ENCODE peak calls at places on chromosomes 2 and 18, in five cellular contexts. One of them, this sample, is unnamed.
A peak's percentile ranks its signal among the peaks of the same experiment; 100 is the strongest.

GRCh38 chr2:120670371-120670770 is 65.3 kb upstream of the GLI2 start:
- DNase-seq in neural progenitor cell: no peak
- DNase-seq in endothelial cell of umbilical vein: no peak
- DNase-seq in fibroblast of lung: no peak
- DNase-seq in IMR-90: no peak
- DNase-seq in this sample: no peak

GRCh38 chr2:30310955-30311354 is 79.6 kb downstream of the LBH start:
- DNase-seq in IMR-90: no peak
- DNase-seq in neural progenitor cell: no peak
- DNase-seq in endothelial cell of umbilical vein: no peak
- DNase-seq in fibroblast of lung: no peak
- DNase-seq in this sample: no peak

GRCh38 chr2:72150961-72151356 is 3.3 kb upstream of the CYP26B1 start:
- DNase-seq in neural progenitor cell: no peak
- DNase-seq in endothelial cell of umbilical vein: no peak
- DNase-seq in IMR-90: no peak
- DNase-seq in fibroblast of lung: no peak
- DNase-seq in this sample: no peak

GRCh38 chr2:74001121-74001520 is 16.4 kb downstream of the TET3 start:
- DNase-seq in neural progenitor cell: no peak
- DNase-seq in fibroblast of lung: no peak
- DNase-seq in IMR-90: peak; percentile 50
- DNase-seq in endothelial cell of umbilical vein: no peak
- DNase-seq in this sample: no peak

GRCh38 chr2:25957743-25958142 is 24.6 kb downstream of the KIF3C start:
- DNase-seq in endothelial cell of umbilical vein: no peak
- DNase-seq in IMR-90: no peak
- DNase-seq in fibroblast of lung: no peak
- DNase-seq in neural progenitor cell: no peak
- DNase-seq in this sample: no peak

GRCh38 chr2:107932986-107933385 is 53.3 kb upstream of the SLC5A7 start:
- DNase-seq in endothelial cell of umbilical vein: no peak
- DNase-seq in fibroblast of lung: no peak
- DNase-seq in IMR-90: peak; percentile 8
- DNase-seq in neural progenitor cell: peak; percentile 32
- DNase-seq in this sample: peak; percentile 21

GRCh38 chr2:98461650-98462049 is 17.0 kb downstream of the INPP4A start:
- DNase-seq in IMR-90: no peak
- DNase-seq in endothelial cell of umbilical vein: no peak
- DNase-seq in fibroblast of lung: no peak
- DNase-seq in neural progenitor cell: no peak
- DNase-seq in this sample: no peak

GRCh38 chr2:147008481-147008880 is 836.3 kb upstream of the ACVR2A start:
- DNase-seq in IMR-90: no peak
- DNase-seq in neural progenitor cell: no peak
- DNase-seq in endothelial cell of umbilical vein: no peak
- DNase-seq in fibroblast of lung: peak; percentile 59
- DNase-seq in this sample: no peak

GRCh38 chr2:240129311-240129710 is 6.8 kb downstream of the COPS9 start:
- DNase-seq in IMR-90: no peak
- DNase-seq in neural progenitor cell: no peak
- DNase-seq in endothelial cell of umbilical vein: no peak
- DNase-seq in fibroblast of lung: no peak
- DNase-seq in this sample: no peak

GRCh38 chr2:15674637-15675455 is 83.2 kb downstream of the DDX1 start:
- DNase-seq in endothelial cell of umbilical vein: no peak
- DNase-seq in neural progenitor cell: no peak
- DNase-seq in fibroblast of lung: peak; percentile 22
- DNase-seq in IMR-90: no peak
- DNase-seq in this sample: peak; percentile 49

GRCh38 chr2:148552675-148553331 is 91.7 kb upstream of the EPC2 start:
- DNase-seq in endothelial cell of umbilical vein: peak; percentile 15
- DNase-seq in IMR-90: peak; percentile 22
- DNase-seq in neural progenitor cell: no peak
- DNase-seq in fibroblast of lung: no peak
- DNase-seq in this sample: no peak

GRCh38 chr2:207477896-207478295 is 51.9 kb upstream of the CREB1 start:
- DNase-seq in endothelial cell of umbilical vein: no peak
- DNase-seq in IMR-90: no peak
- DNase-seq in neural progenitor cell: no peak
- DNase-seq in fibroblast of lung: no peak
- DNase-seq in this sample: no peak

GRCh38 chr2:218162817-218163216 is 3.9 kb downstream of the CXCR1 start:
- DNase-seq in neural progenitor cell: no peak
- DNase-seq in endothelial cell of umbilical vein: no peak
- DNase-seq in fibroblast of lung: no peak
- DNase-seq in IMR-90: no peak
- DNase-seq in this sample: no peak

GRCh38 chr2:230893881-230894781 is 29.4 kb downstream of the ITM2C start:
- DNase-seq in IMR-90: no peak
- DNase-seq in endothelial cell of umbilical vein: no peak
- DNase-seq in neural progenitor cell: peak; percentile 33
- DNase-seq in fibroblast of lung: no peak
- DNase-seq in this sample: no peak

GRCh38 chr2:237895544-237896506 is 36.4 kb downstream of the RAMP1 start:
- DNase-seq in endothelial cell of umbilical vein: no peak
- DNase-seq in fibroblast of lung: peak; percentile 40
- DNase-seq in neural progenitor cell: no peak
- DNase-seq in IMR-90: no peak
- DNase-seq in this sample: peak; percentile 19

GRCh38 chr2:201059961-201060525 is 11.4 kb downstream of the HYCC2 start:
- DNase-seq in neural progenitor cell: no peak
- DNase-seq in endothelial cell of umbilical vein: no peak
- DNase-seq in fibroblast of lung: no peak
- DNase-seq in IMR-90: no peak
- DNase-seq in this sample: no peak

GRCh38 chr18:76444436-76445105 is 50.5 kb downstream of the ZNF516 start:
- DNase-seq in fibroblast of lung: no peak
- DNase-seq in IMR-90: no peak
- DNase-seq in endothelial cell of umbilical vein: no peak
- DNase-seq in neural progenitor cell: no peak
- DNase-seq in this sample: no peak

GRCh38 chr2:12856934-12857660 is 140.4 kb downstream of the TRIB2 start:
- DNase-seq in neural progenitor cell: no peak
- DNase-seq in endothelial cell of umbilical vein: peak; percentile 81
- DNase-seq in fibroblast of lung: peak; percentile 95
- DNase-seq in IMR-90: peak; percentile 75
- DNase-seq in this sample: no peak

GRCh38 chr18:63444567-63444966 is 22.3 kb upstream of the VPS4B start:
- DNase-seq in IMR-90: peak; percentile 72
- DNase-seq in endothelial cell of umbilical vein: no peak
- DNase-seq in neural progenitor cell: no peak
- DNase-seq in fibroblast of lung: peak; percentile 32
- DNase-seq in this sample: peak; percentile 24

GRCh38 chr2:50951416-50951815 is 80.5 kb downstream of the NRXN1 start:
- DNase-seq in neural progenitor cell: no peak
- DNase-seq in endothelial cell of umbilical vein: no peak
- DNase-seq in fibroblast of lung: peak; percentile 69
- DNase-seq in IMR-90: peak; percentile 26
- DNase-seq in this sample: no peak

GRCh38 chr2:96977631-96978195 is 8.7 kb downstream of the FAM178B start:
- DNase-seq in fibroblast of lung: peak; percentile 81
- DNase-seq in neural progenitor cell: peak; percentile 24
- DNase-seq in endothelial cell of umbilical vein: no peak
- DNase-seq in IMR-90: peak; percentile 79
- DNase-seq in this sample: peak; percentile 56

GRCh38 chr18:2104620-2105462 is 466.5 kb downstream of the METTL4 start:
- DNase-seq in neural progenitor cell: peak; percentile 61
- DNase-seq in fibroblast of lung: peak; percentile 20
- DNase-seq in IMR-90: peak; percentile 24
- DNase-seq in endothelial cell of umbilical vein: peak; percentile 58
- DNase-seq in this sample: peak; percentile 56

GRCh38 chr2:119088416-119088815 is 70.1 kb downstream of the C1QL2 start:
- DNase-seq in neural progenitor cell: no peak
- DNase-seq in endothelial cell of umbilical vein: no peak
- DNase-seq in IMR-90: no peak
- DNase-seq in fibroblast of lung: no peak
- DNase-seq in this sample: no peak

GRCh38 chr2:201858781-201859180 is 52.4 kb downstream of the CDK15 start:
- DNase-seq in IMR-90: peak; percentile 57
- DNase-seq in fibroblast of lung: peak; percentile 94
- DNase-seq in endothelial cell of umbilical vein: peak; percentile 58
- DNase-seq in neural progenitor cell: peak; percentile 86
- DNase-seq in this sample: peak; percentile 35

GRCh38 chr2:149858214-149858613 is 270.6 kb upstream of the MMADHC start:
- DNase-seq in IMR-90: peak; percentile 70
- DNase-seq in neural progenitor cell: no peak
- DNase-seq in endothelial cell of umbilical vein: peak; percentile 23
- DNase-seq in fibroblast of lung: peak; percentile 47
- DNase-seq in this sample: no peak
- H3K4me2 ChIP-seq in IMR-90: peak overlapping the region; percentile 50
- H3K4me2 ChIP-seq in neural progenitor cell: no peak overlapping the region
- H3K4me2 ChIP-seq in endothelial cell of umbilical vein: no peak overlapping the region
- H3K4me2 ChIP-seq in fibroblast of lung: peak overlapping the region; percentile 59
- H3K4me2 ChIP-seq in this sample: no peak overlapping the region

DNA sequence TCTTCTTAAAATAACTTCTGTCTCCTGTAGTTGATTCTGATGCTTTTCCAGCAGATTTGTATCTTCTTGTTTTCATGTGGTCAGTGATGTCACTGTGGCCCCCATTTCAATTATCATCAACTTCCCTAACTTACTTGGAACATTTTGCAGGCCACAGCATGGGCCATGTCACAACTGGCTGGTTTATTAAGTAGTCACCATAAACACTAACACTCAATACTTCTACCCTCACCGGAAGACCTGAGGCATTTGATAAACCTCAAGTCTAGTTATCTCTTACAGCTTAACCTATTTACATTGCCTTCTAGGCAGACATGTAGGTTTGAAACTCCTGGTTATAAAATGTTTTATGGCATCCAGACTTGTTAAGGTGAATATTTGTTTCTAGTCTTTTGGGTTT is 37.4 kb upstream of the PROKR1 start:
- DNase-seq in IMR-90: no peak
- DNase-seq in fibroblast of lung: no peak
- DNase-seq in neural progenitor cell: no peak
- DNase-seq in endothelial cell of umbilical vein: no peak
- DNase-seq in this sample: no peak
- H3K4me2 ChIP-seq in IMR-90: no peak overlapping the region
- H3K4me2 ChIP-seq in fibroblast of lung: no peak overlapping the region
- H3K4me2 ChIP-seq in neural progenitor cell: no peak overlapping the region
- H3K4me2 ChIP-seq in endothelial cell of umbilical vein: no peak overlapping the region
- H3K4me2 ChIP-seq in this sample: no peak overlapping the region

GRCh38 chr18:49731421-49731841 is 81.9 kb downstream of the ACAA2 start:
- DNase-seq in fibroblast of lung: no peak
- DNase-seq in neural progenitor cell: no peak
- DNase-seq in IMR-90: no peak
- DNase-seq in endothelial cell of umbilical vein: no peak
- DNase-seq in this sample: no peak
- H3K4me2 ChIP-seq in fibroblast of lung: no peak overlapping the region
- H3K4me2 ChIP-seq in neural progenitor cell: no peak overlapping the region
- H3K4me2 ChIP-seq in IMR-90: no peak overlapping the region
- H3K4me2 ChIP-seq in endothelial cell of umbilical vein: no peak overlapping the region
- H3K4me2 ChIP-seq in this sample: no peak overlapping the region

DNA sequence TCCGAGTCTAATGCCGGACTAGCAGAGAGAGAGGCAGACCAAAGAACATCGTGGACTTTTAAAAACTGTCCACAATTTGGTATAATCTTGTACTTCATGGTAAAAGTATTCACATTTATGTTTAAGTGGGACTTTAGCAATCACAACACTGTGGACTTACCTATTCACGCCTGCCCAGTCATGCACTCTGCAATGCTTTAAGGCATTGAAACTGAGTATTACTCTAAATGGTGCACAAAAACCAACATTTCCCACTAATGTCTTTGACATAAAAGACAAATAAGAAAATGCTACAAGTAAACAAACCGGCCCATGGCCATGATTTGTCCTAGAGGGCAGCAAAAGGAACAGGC is 91.3 kb downstream of the ACVR1 start:
- DNase-seq in neural progenitor cell: no peak
- DNase-seq in endothelial cell of umbilical vein: peak; percentile 38
- DNase-seq in fibroblast of lung: peak; percentile 16
- DNase-seq in IMR-90: no peak
- DNase-seq in this sample: no peak
- H3K4me2 ChIP-seq in neural progenitor cell: no peak overlapping the region
- H3K4me2 ChIP-seq in endothelial cell of umbilical vein: peak overlapping the region; percentile 46
- H3K4me2 ChIP-seq in fibroblast of lung: no peak overlapping the region
- H3K4me2 ChIP-seq in IMR-90: no peak overlapping the region
- H3K4me2 ChIP-seq in this sample: no peak overlapping the region

GRCh38 chr2:130963849-130964793 is 127.4 kb downstream of the ARHGEF4 start:
- DNase-seq in fibroblast of lung: peak; percentile 26
- DNase-seq in IMR-90: no peak
- DNase-seq in neural progenitor cell: peak; percentile 85
- DNase-seq in endothelial cell of umbilical vein: no peak
- DNase-seq in this sample: peak; percentile 63

GRCh38 chr2:130963058-130963848 is 126.5 kb downstream of the ARHGEF4 start:
- DNase-seq in IMR-90: no peak
- DNase-seq in neural progenitor cell: peak; percentile 68
- DNase-seq in fibroblast of lung: no peak
- DNase-seq in endothelial cell of umbilical vein: no peak
- DNase-seq in this sample: peak; percentile 18

GRCh38 chr2:130964931-130965330 is 128.2 kb downstream of the ARHGEF4 start:
- DNase-seq in neural progenitor cell: no peak
- DNase-seq in IMR-90: no peak
- DNase-seq in endothelial cell of umbilical vein: no peak
- DNase-seq in fibroblast of lung: no peak
- DNase-seq in this sample: no peak

GRCh38 chr2:130967020-130967495 is 126.2 kb downstream of the FAM168B start:
- DNase-seq in neural progenitor cell: no peak
- DNase-seq in endothelial cell of umbilical vein: no peak
- DNase-seq in IMR-90: no peak
- DNase-seq in fibroblast of lung: no peak
- DNase-seq in this sample: no peak

GRCh38 chr2:130966149-130967019 is 126.9 kb downstream of the FAM168B start:
- DNase-seq in IMR-90: no peak
- DNase-seq in fibroblast of lung: no peak
- DNase-seq in neural progenitor cell: peak; percentile 92
- DNase-seq in endothelial cell of umbilical vein: no peak
- DNase-seq in this sample: no peak
- H3K4me2 ChIP-seq in IMR-90: no peak overlapping the region
- H3K4me2 ChIP-seq in fibroblast of lung: no peak overlapping the region
- H3K4me2 ChIP-seq in neural progenitor cell: peak overlapping the region; percentile 88
- H3K4me2 ChIP-seq in endothelial cell of umbilical vein: no peak overlapping the region
- H3K4me2 ChIP-seq in this sample: no peak overlapping the region

DNA sequence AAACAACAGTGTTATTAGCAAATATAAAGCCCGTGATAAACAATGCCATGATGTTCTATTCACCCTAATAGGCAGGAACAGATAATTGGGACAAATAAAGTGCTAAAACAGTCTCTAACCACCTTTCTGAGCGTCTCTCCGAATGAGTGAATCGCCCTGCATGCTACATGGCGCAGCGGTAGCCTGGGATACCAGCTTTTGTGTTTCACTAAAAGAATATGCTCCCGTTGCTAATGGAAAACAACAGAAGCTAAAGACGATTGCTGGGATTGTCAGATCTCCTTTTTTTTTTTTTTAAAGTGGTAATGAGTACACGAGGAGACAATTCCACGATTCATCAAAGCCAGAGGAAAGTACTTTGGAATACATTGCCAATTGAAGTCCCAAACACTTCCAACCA is 1815.2 kb upstream of the CELF4 start:
- DNase-seq in fibroblast of lung: no peak
- DNase-seq in IMR-90: no peak
- DNase-seq in neural progenitor cell: peak; percentile 81
- DNase-seq in endothelial cell of umbilical vein: no peak
- DNase-seq in this sample: no peak
- H3K4me2 ChIP-seq in fibroblast of lung: no peak overlapping the region
- H3K4me2 ChIP-seq in IMR-90: no peak overlapping the region
- H3K4me2 ChIP-seq in neural progenitor cell: peak overlapping the region; percentile 65
- H3K4me2 ChIP-seq in endothelial cell of umbilical vein: no peak overlapping the region
- H3K4me2 ChIP-seq in this sample: no peak overlapping the region